ENCODE peak calls at places on chromosome 4, in seven cellular contexts. One of them, this sample, is unnamed.

GRCh38 chr4:5713861-5714260 is 2.9 kb downstream of the EVC start:
- DNase-seq in BJ: no peak
- DNase-seq in NCI-H1694: no peak
- DNase-seq in NCI-H1436: no peak
- DNase-seq in activated CD4-positive, CD25-positive, alpha-beta regulatory T cell treated with anti-CD3 and anti-CD28 coated beads, Interleukin-2, amount 50 U/mL, for 72 hours: no peak
- DNase-seq in NCI-H1105: no peak
- DNase-seq in anterior cingulate cortex: no peak
- DNase-seq in this sample: no peak

GRCh38 chr4:8350326-8350725 is 80.8 kb downstream of the HTRA3 start:
- DNase-seq in BJ: no peak
- DNase-seq in NCI-H1694: no peak
- DNase-seq in NCI-H1436: no peak
- DNase-seq in activated CD4-positive, CD25-positive, alpha-beta regulatory T cell treated with anti-CD3 and anti-CD28 coated beads, Interleukin-2, amount 50 U/mL, for 72 hours: no peak
- DNase-seq in NCI-H1105: no peak
- DNase-seq in anterior cingulate cortex: no peak
- DNase-seq in this sample: no peak

GRCh38 chr4:21097026-21097425 is 396.8 kb downstream of the PACRGL start:
- DNase-seq in BJ: no peak
- DNase-seq in NCI-H1694: no peak
- DNase-seq in NCI-H1436: no peak
- DNase-seq in activated CD4-positive, CD25-positive, alpha-beta regulatory T cell treated with anti-CD3 and anti-CD28 coated beads, Interleukin-2, amount 50 U/mL, for 72 hours: no peak
- DNase-seq in NCI-H1105: no peak
- DNase-seq in anterior cingulate cortex: no peak
- DNase-seq in this sample: no peak

GRCh38 chr4:169335331-169335730 is 64.6 kb upstream of the SH3RF1 start:
- DNase-seq in BJ: no peak
- DNase-seq in NCI-H1694: no peak
- DNase-seq in NCI-H1436: no peak
- DNase-seq in activated CD4-positive, CD25-positive, alpha-beta regulatory T cell treated with anti-CD3 and anti-CD28 coated beads, Interleukin-2, amount 50 U/mL, for 72 hours: no peak
- DNase-seq in NCI-H1105: no peak
- DNase-seq in anterior cingulate cortex: no peak
- DNase-seq in this sample: no peak

GRCh38 chr4:6126971-6127745 is 73.2 kb downstream of the JAKMIP1 start:
- DNase-seq in BJ: no peak
- DNase-seq in NCI-H1694: no peak
- DNase-seq in NCI-H1436: no peak
- DNase-seq in activated CD4-positive, CD25-positive, alpha-beta regulatory T cell treated with anti-CD3 and anti-CD28 coated beads, Interleukin-2, amount 50 U/mL, for 72 hours: no peak
- DNase-seq in NCI-H1105: no peak
- DNase-seq in anterior cingulate cortex: no peak
- DNase-seq in this sample: no peak

GRCh38 chr4:123746981-123747380 is 350.4 kb downstream of the SPRY1 start:
- DNase-seq in BJ: no peak
- DNase-seq in NCI-H1694: no peak
- DNase-seq in NCI-H1436: no peak
- DNase-seq in activated CD4-positive, CD25-positive, alpha-beta regulatory T cell treated with anti-CD3 and anti-CD28 coated beads, Interleukin-2, amount 50 U/mL, for 72 hours: no peak
- DNase-seq in NCI-H1105: no peak
- DNase-seq in anterior cingulate cortex: no peak
- DNase-seq in this sample: no peak

GRCh38 chr4:26727849-26728248 is 132.8 kb upstream of the STIM2 start:
- DNase-seq in BJ: no peak
- DNase-seq in NCI-H1694: no peak
- DNase-seq in NCI-H1436: no peak
- DNase-seq in activated CD4-positive, CD25-positive, alpha-beta regulatory T cell treated with anti-CD3 and anti-CD28 coated beads, Interleukin-2, amount 50 U/mL, for 72 hours: no peak
- DNase-seq in NCI-H1105: no peak
- DNase-seq in anterior cingulate cortex: no peak
- DNase-seq in this sample: no peak

GRCh38 chr4:38452009-38452408 is 212.0 kb upstream of the KLF3 start:
- DNase-seq in BJ: no peak
- DNase-seq in NCI-H1694: no peak
- DNase-seq in NCI-H1436: no peak
- DNase-seq in activated CD4-positive, CD25-positive, alpha-beta regulatory T cell treated with anti-CD3 and anti-CD28 coated beads, Interleukin-2, amount 50 U/mL, for 72 hours: no peak
- DNase-seq in NCI-H1105: no peak
- DNase-seq in anterior cingulate cortex: no peak
- DNase-seq in this sample: no peak

GRCh38 chr4:83516042-83516772 is 19.7 kb upstream of the GPAT3 start:
- DNase-seq in BJ: peak; percentile 35
- DNase-seq in NCI-H1694: no peak
- DNase-seq in NCI-H1436: no peak
- DNase-seq in activated CD4-positive, CD25-positive, alpha-beta regulatory T cell treated with anti-CD3 and anti-CD28 coated beads, Interleukin-2, amount 50 U/mL, for 72 hours: no peak
- DNase-seq in NCI-H1105: no peak
- DNase-seq in anterior cingulate cortex: no peak
- DNase-seq in this sample: no peak

GRCh38 chr4:91924625-91925024 is 379.1 kb upstream of the GRID2 start:
- DNase-seq in BJ: no peak
- DNase-seq in NCI-H1694: no peak
- DNase-seq in NCI-H1436: no peak
- DNase-seq in activated CD4-positive, CD25-positive, alpha-beta regulatory T cell treated with anti-CD3 and anti-CD28 coated beads, Interleukin-2, amount 50 U/mL, for 72 hours: no peak
- DNase-seq in NCI-H1105: no peak
- DNase-seq in anterior cingulate cortex: no peak
- DNase-seq in this sample: no peak

GRCh38 chr4:30719363-30720020 is 677 bp upstream of the PCDH7 start:
- DNase-seq in BJ: no peak
- DNase-seq in NCI-H1694: peak; percentile 25
- DNase-seq in NCI-H1436: no peak
- DNase-seq in activated CD4-positive, CD25-positive, alpha-beta regulatory T cell treated with anti-CD3 and anti-CD28 coated beads, Interleukin-2, amount 50 U/mL, for 72 hours: no peak
- DNase-seq in NCI-H1105: peak; percentile 50
- DNase-seq in anterior cingulate cortex: peak; percentile 65
- DNase-seq in this sample: peak; percentile 11

GRCh38 chr4:88008624-88009235 is 1.3 kb downstream of the PKD2 start:
- DNase-seq in BJ: peak; percentile 39
- DNase-seq in NCI-H1694: no peak
- DNase-seq in NCI-H1436: no peak
- DNase-seq in activated CD4-positive, CD25-positive, alpha-beta regulatory T cell treated with anti-CD3 and anti-CD28 coated beads, Interleukin-2, amount 50 U/mL, for 72 hours: no peak
- DNase-seq in NCI-H1105: no peak
- DNase-seq in anterior cingulate cortex: no peak
- DNase-seq in this sample: no peak

GRCh38 chr4:116880625-116881024 is 204.8 kb downstream of the TRAM1L1 start:
- DNase-seq in BJ: no peak
- DNase-seq in NCI-H1694: no peak
- DNase-seq in NCI-H1436: no peak
- DNase-seq in activated CD4-positive, CD25-positive, alpha-beta regulatory T cell treated with anti-CD3 and anti-CD28 coated beads, Interleukin-2, amount 50 U/mL, for 72 hours: no peak
- DNase-seq in NCI-H1105: no peak
- DNase-seq in anterior cingulate cortex: no peak
- DNase-seq in this sample: no peak

This sample was measured in NCI-H2029.